ENCODE peak calls at places on chromosomes 7 and 10, in ten cellular contexts. F, L, P, B, J, W, M, T, U and N are unnamed samples.

GRCh38 chr7:140659727-140660396 is 12.9 kb upstream of the ADCK2 start:
- DNase-seq in J (no peak), P (no peak), L (no peak), T (peak; percentile 12), W (no peak), F (peak; percentile 27), M (peak; percentile 15), U (no peak), B (no peak), N (peak; percentile 11)

GRCh38 chr10:126459032-126459831 is 71.0 kb upstream of the ADAM12 start:
- DNase-seq in P (no peak), F (no peak), B (no peak), T (peak; percentile 86), L (no peak), W (peak; percentile 91), U (no peak), M (no peak), J (peak; percentile 74), N (no peak)

GRCh38 chr10:120336910-120337540 is 120.0 kb upstream of the PLPP4 start:
- DNase-seq in W (peak; percentile 17), P (peak; percentile 11), M (no peak), U (no peak), J (no peak), F (no peak), B (peak; percentile 66), T (peak; percentile 7), L (peak; percentile 10), N (no peak)

GRCh38 chr7:101200862-101201599 is at the start of gene MOGAT3:
- DNase-seq in F (no peak), L (no peak), J (no peak), B (no peak), U (no peak), P (no peak), T (no peak), M (no peak), W (no peak), N (no peak)

GRCh38 chr10:121426307-121426706 is 171.9 kb downstream of the FGFR2 start:
- DNase-seq in U (no peak), J (no peak), M (no peak), B (no peak), T (no peak), P (no peak), L (no peak), W (no peak), F (peak; percentile 42), N (no peak)

GRCh38 chr7:2140216-2140870 is 92.4 kb downstream of the MAD1L1 start:
- DNase-seq in U (no peak), P (no peak), F (no peak), B (no peak), M (no peak), W (no peak), L (no peak), J (no peak), T (no peak), N (no peak)

GRCh38 chr7:6647541-6647940 is 10.4 kb downstream of the ZNF316 start:
- DNase-seq in F (no peak), U (no peak), B (no peak), L (no peak), P (no peak), W (no peak), T (no peak), M (no peak), J (peak; percentile 65), N (no peak)

GRCh38 chr7:142384508-142384922 is 126.7 kb upstream of the PRSS58 start:
- DNase-seq in U (no peak), W (peak; percentile 85), T (peak; percentile 78), J (no peak), B (no peak), M (no peak), F (no peak), P (no peak), L (no peak), N (no peak)

GRCh38 chr10:76774987-76775603 is 862.5 kb downstream of the KCNMA1 start:
- DNase-seq in J (no peak), B (no peak), U (peak; percentile 57), T (no peak), W (no peak), P (no peak), M (no peak), L (peak; percentile 70), F (no peak), N (no peak)

GRCh38 chr7:67595421-67595820 is 598.8 kb downstream of the TYW1 start:
- DNase-seq in F (no peak), P (peak; percentile 84), T (no peak), W (no peak), M (no peak), U (no peak), L (no peak), J (no peak), B (no peak), N (no peak)

GRCh38 chr10:69360485-69361302 is 56.0 kb downstream of the TACR2 start:
- DNase-seq in M (peak; percentile 93), W (peak; percentile 94), F (peak; percentile 92), B (peak; percentile 40), U (peak; percentile 68), L (peak; percentile 72), J (no peak), P (peak; percentile 82), T (peak; percentile 92), N (peak; percentile 88)

GRCh38 chr10:48656928-48657327 is 27.7 kb upstream of the WDFY4 start:
- DNase-seq in W (no peak), F (no peak), J (no peak), M (no peak), T (no peak), B (no peak), L (no peak), U (no peak), P (no peak), N (no peak)

GRCh38 chr10:132465193-132465888 is 68.3 kb downstream of the PWWP2B start:
- DNase-seq in T (no peak), U (no peak), W (no peak), M (no peak), B (no peak), F (no peak), P (no peak), J (peak; percentile 68), L (no peak), N (no peak)

GRCh38 chr7:30135551-30136271 is 925 bp downstream of the MTURN start:
- DNase-seq in F (peak; percentile 85), W (peak; percentile 60), T (peak; percentile 57), U (peak; percentile 59), M (peak; percentile 81), P (peak; percentile 73), J (peak; percentile 87), L (peak; percentile 67), B (peak; percentile 38), N (peak; percentile 86)

GRCh38 chr10:74901867-74902439 is 75.6 kb downstream of the KAT6B start:
- DNase-seq in L (no peak), M (no peak), J (no peak), B (no peak), U (no peak), W (no peak), P (no peak), T (no peak), F (no peak), N (no peak)
- H3K27ac ChIP-seq in L (no peak overlapping the region), M (no peak overlapping the region), J (no peak overlapping the region), B (no peak overlapping the region), U (no peak overlapping the region), W (no peak overlapping the region), P (peak overlapping the region; percentile 41), T (no peak overlapping the region), F (no peak overlapping the region), N (no peak overlapping the region)

GRCh38 chr10:118594392-118595063 is 920 bp downstream of the PRLHR start:
- DNase-seq in F (no peak), J (peak; percentile 72), W (peak; percentile 33), M (no peak), B (peak; percentile 35), L (no peak), P (no peak), U (no peak), T (peak; percentile 13), N (no peak)
- TF ChIP-seq CTCF in F (no peak), J (no peak), W (no peak), M (no peak), B (peak; percentile 48), L (no peak), P (peak; percentile 57), U (no peak), T (no peak), N (peak; percentile 26)

GRCh38 chr7:17147409-17147808 is 151.0 kb upstream of the AHR start:
- DNase-seq in J (no peak), U (no peak), W (no peak), F (no peak), P (no peak), T (no peak), M (no peak), L (no peak), B (no peak), N (no peak)

GRCh38 chr7:17140421-17140820 is 158.0 kb upstream of the AHR start:
- DNase-seq in B (no peak), P (no peak), M (no peak), L (no peak), F (no peak), W (no peak), J (no peak), U (no peak), T (no peak), N (no peak)

GRCh38 chr7:17139081-17139480 is 159.4 kb upstream of the AHR start:
- DNase-seq in B (no peak), M (no peak), L (no peak), J (no peak), F (no peak), T (no peak), W (no peak), U (no peak), P (no peak), N (no peak)

GRCh38 chr7:17144313-17144712 is 154.1 kb upstream of the AHR start:
- DNase-seq in M (no peak), J (no peak), W (peak; percentile 49), F (no peak), B (peak; percentile 22), U (no peak), P (no peak), L (no peak), T (peak; percentile 37), N (no peak)

DNA sequence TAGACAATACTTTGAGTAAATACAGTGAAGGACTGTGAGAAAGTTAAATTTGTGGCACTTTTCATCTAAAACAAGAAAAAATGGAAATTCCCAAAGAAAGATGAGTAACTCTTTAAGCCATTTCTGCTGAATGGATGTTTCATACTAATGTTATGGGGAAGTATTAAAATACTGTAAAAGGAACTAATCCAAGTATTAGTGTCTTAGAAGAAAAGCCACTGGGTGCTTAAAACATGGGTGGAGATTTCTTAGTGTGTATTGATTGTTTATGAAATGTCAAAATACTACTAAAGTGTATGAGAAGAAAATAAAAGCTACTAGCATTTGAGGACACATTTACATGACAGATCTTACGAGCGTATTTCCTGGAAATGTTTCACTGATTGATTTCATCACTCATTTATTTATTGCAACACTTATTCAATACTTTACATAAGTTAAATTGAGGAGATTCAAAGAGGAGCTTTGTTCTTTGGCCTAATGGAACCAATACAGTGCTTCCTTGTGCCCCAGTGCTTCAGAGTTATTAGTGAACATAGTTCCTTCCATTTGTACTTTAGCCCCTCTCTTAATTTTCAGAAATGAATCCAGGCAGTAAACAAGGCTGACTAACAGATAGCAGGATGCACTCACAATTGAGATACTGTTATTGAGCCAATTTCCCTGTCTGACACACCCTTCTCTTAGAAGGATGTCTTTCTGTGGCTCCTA is 155.5 kb upstream of the AHR start:
- DNase-seq in J (no peak), W (peak; percentile 16), U (no peak), T (peak; percentile 3), M (no peak), P (no peak), F (no peak), B (peak; percentile 38), L (no peak), N (no peak)
- H3K27ac ChIP-seq in J (no peak overlapping the region), W (peak overlapping the region; percentile 35), U (no peak overlapping the region), T (no peak overlapping the region), M (no peak overlapping the region), P (no peak overlapping the region), F (no peak overlapping the region), B (peak overlapping the region; percentile 29), L (peak overlapping the region; percentile 18), N (peak overlapping the region; percentile 67)

GRCh38 chr10:89283988-89284475 is 17.8 kb upstream of the IFIT2 start:
- DNase-seq in U (peak; percentile 74), J (peak; percentile 86), M (peak; percentile 92), T (peak; percentile 70), L (peak; percentile 68), B (peak; percentile 44), W (peak; percentile 81), F (peak; percentile 87), P (peak; percentile 70), N (no peak)
- TF ChIP-seq CTCF in U (no peak), J (no peak), M (no peak), T (no peak), L (no peak), B (no peak), W (no peak), F (no peak), P (no peak), N (no peak)